ENCODE peak calls at places on chromosome 19, in seven cellular contexts. Y is RWPE1, H is HEK293T, I is posterior cingulate gyrus, V is AG08396, D is neural progenitor cell, M is anterior cingulate cortex. S is an unnamed sample.

GRCh38 chr19:2552859-2553258 is 76.9 kb downstream of the GADD45B start:
- DNase-seq in Y (no peak), H (no peak), I (no peak), V (no peak), D (no peak), M (no peak), S (no peak)

GRCh38 chr19:48424694-48425219 is 21.0 kb upstream of the GRWD1 start:
- DNase-seq in Y (peak; percentile 63), H (peak; percentile 13), I (no peak), V (peak; percentile 59), D (no peak), M (no peak), S (no peak)

GRCh38 chr19:2542341-2543069 is 66.6 kb downstream of the GADD45B start:
- DNase-seq in Y (no peak), H (no peak), I (no peak), V (no peak), D (no peak), M (no peak), S (no peak)

GRCh38 chr19:52786078-52786463 is 520 bp downstream of the ZNF600 start:
- DNase-seq in Y (peak; percentile 8), H (no peak), I (no peak), V (peak; percentile 6), D (peak; percentile 35), M (no peak), S (no peak)

GRCh38 chr19:1453525-1454371 is 3.8 kb downstream of the APC2 start:
- DNase-seq in Y (no peak), H (no peak), I (peak; percentile 95), V (peak; percentile 81), D (peak; percentile 53), M (peak; percentile 90), S (no peak)

GRCh38 chr19:30664358-30665058 is 292.3 kb downstream of the ZNF536 start:
- DNase-seq in Y (no peak), H (peak; percentile 42), I (no peak), V (no peak), D (peak; percentile 76), M (peak; percentile 65), S (no peak)

GRCh38 chr19:52170304-52170703 is 1.1 kb downstream of the ZNF836 start:
- DNase-seq in Y (no peak), H (no peak), I (no peak), V (no peak), D (no peak), M (no peak), S (no peak)

GRCh38 chr19:29247912-29248311 is 35.0 kb upstream of the UQCRFS1 start:
- DNase-seq in Y (no peak), H (no peak), I (no peak), V (no peak), D (no peak), M (peak; percentile 9), S (no peak)

GRCh38 chr19:54104998-54105715 is 2.5 kb downstream of the NDUFA3 start:
- DNase-seq in Y (no peak), H (no peak), I (no peak), V (no peak), D (no peak), M (no peak), S (no peak)

GRCh38 chr19:29685326-29685725 is 20.1 kb downstream of the PLEKHF1 start:
- DNase-seq in Y (no peak), H (no peak), I (no peak), V (no peak), D (no peak), M (no peak), S (no peak)

GRCh38 chr19:1584500-1585242 is 8.0 kb downstream of the MBD3 start:
- DNase-seq in Y (no peak), H (no peak), I (no peak), V (no peak), D (no peak), M (no peak), S (no peak)

GRCh38 chr19:41699231-41699967 is 9.0 kb upstream of the CEACAM5 start:
- DNase-seq in Y (peak; percentile 48), H (no peak), I (no peak), V (no peak), D (no peak), M (no peak), S (no peak)

GRCh38 chr19:48629599-48630288 is 7.4 kb downstream of the DBP start:
- DNase-seq in Y (no peak), H (peak; percentile 67), I (no peak), V (no peak), D (peak; percentile 95), M (peak; percentile 47), S (no peak)

S was measured in activated CD4-positive, alpha-beta T cell treated with anti-CD3 and anti-CD28 coated beads for 1 hour.